ENCODE peak calls at places on chromosomes 1 and 21, in four cellular contexts. K, Y, E and A are unnamed samples.

GRCh38 chr1:44043176-44044070 is 12.2 kb upstream of the SLC6A9 start:
- DNase-seq in E (no peak), Y (no peak), K (no peak), A (no peak)

GRCh38 chr1:971751-972506 is 5.6 kb downstream of the PLEKHN1 start:
- DNase-seq in K (no peak), Y (no peak), E (no peak), A (no peak)

GRCh38 chr21:19275065-19275464 is 871.5 kb upstream of the TMPRSS15 start:
- DNase-seq in K (no peak), E (no peak), Y (no peak), A (no peak)

GRCh38 chr1:69203166-69203565 is 364.6 kb upstream of the LRRC7 start:
- DNase-seq in E (no peak), K (no peak), Y (no peak), A (no peak)

GRCh38 chr21:37478821-37479220 is 112.2 kb downstream of the DYRK1A start:
- DNase-seq in E (no peak), K (peak), Y (no peak), A (no peak)

GRCh38 chr1:21597754-21598153 is 71.4 kb downstream of the RAP1GAP start:
- DNase-seq in K (no peak), Y (no peak), E (no peak), A (no peak)

GRCh38 chr1:21629971-21630370 is 39.2 kb downstream of the RAP1GAP start:
- DNase-seq in Y (no peak), K (no peak), E (no peak), A (no peak)

GRCh38 chr1:218355269-218355668 is 10.1 kb downstream of the TGFB2 start:
- DNase-seq in E (no peak), Y (no peak), K (no peak), A (no peak)

GRCh38 chr1:112686417-112686816 is 12.0 kb downstream of the MOV10 start:
- DNase-seq in K (no peak), Y (peak), E (no peak), A (peak)

GRCh38 chr1:157157481-157158190 is 19.4 kb upstream of the ETV3 start:
- DNase-seq in Y (no peak), E (no peak), K (no peak), A (no peak)

GRCh38 chr1:197510691-197511378 is 242.8 kb downstream of the CRB1 start:
- DNase-seq in K (no peak), E (no peak), Y (no peak), A (no peak)

GRCh38 chr1:224042557-224043118 is 71.3 kb upstream of the FBXO28 start:
- DNase-seq in Y (no peak), K (no peak), E (no peak), A (no peak)

GRCh38 chr1:2933431-2934172 is 87.7 kb upstream of the ACTRT2 start:
- DNase-seq in Y (no peak), K (no peak), E (no peak), A (no peak)

GRCh38 chr1:18575620-18576019 is 55.0 kb upstream of the PAX7 start:
- DNase-seq in Y (peak), K (peak), E (no peak), A (peak)

GRCh38 chr1:195981448-195982139 is 626.6 kb downstream of the KCNT2 start:
- DNase-seq in Y (no peak), E (no peak), K (no peak), A (no peak)

GRCh38 chr1:27021347-27022031 is 8.8 kb upstream of the TENT5B start:
- DNase-seq in Y (no peak), K (no peak), E (no peak), A (no peak)

GRCh38 chr1:225746361-225747179 is 31.1 kb upstream of the SRP9 start:
- DNase-seq in Y (no peak), K (peak), E (no peak), A (no peak)

GRCh38 chr21:43294194-43294902 is 125.5 kb downstream of the CRYAA start:
- DNase-seq in E (no peak), K (no peak), Y (no peak), A (no peak)

GRCh38 chr1:207393610-207394009 is 60.5 kb upstream of the CR2 start:
- DNase-seq in E (no peak), Y (no peak), K (no peak), A (no peak)

GRCh38 chr1:172397221-172397620 is 23.3 kb upstream of the C1orf105 start:
- DNase-seq in K (no peak), Y (no peak), E (no peak), A (no peak)

GRCh38 chr1:98674075-98674781 is 12.7 kb downstream of the SNX7 start:
- DNase-seq in Y (no peak), E (no peak), K (no peak), A (no peak)

GRCh38 chr1:9589719-9590157 is 1.0 kb downstream of the TMEM201 start:
- DNase-seq in Y (no peak), K (no peak), E (no peak), A (no peak)

GRCh38 chr21:14603202-14603601 is 57.1 kb upstream of the SAMSN1 start:
- DNase-seq in E (no peak), K (no peak), Y (no peak), A (no peak)

GRCh38 chr1:1671365-1672119 is 12.7 kb upstream of the CDK11B start:
- DNase-seq in K (no peak), Y (no peak), E (no peak), A (peak)

GRCh38 chr1:7663451-7664146 is 107.5 kb upstream of the VAMP3 start:
- DNase-seq in E (no peak), K (no peak), Y (no peak), A (no peak)

GRCh38 chr1:92411511-92411910 is 75.2 kb downstream of the GFI1 start:
- DNase-seq in E (no peak), Y (peak), K (no peak), A (no peak)

GRCh38 chr1:93979718-93980319 is 70.6 kb upstream of the GCLM start:
- DNase-seq in E (no peak), K (peak), Y (no peak), A (no peak)

GRCh38 chr1:244319283-244320132 is 132.2 kb downstream of the ADSS2 start:
- DNase-seq in E (peak), K (no peak), Y (no peak), A (no peak)

GRCh38 chr1:201022824-201023516 is 544 bp downstream of the KIF21B start:
- DNase-seq in E (no peak), Y (no peak), K (no peak), A (peak)

GRCh38 chr1:114113801-114114750 is 39.6 kb downstream of the SYT6 start:
- DNase-seq in K (no peak), E (no peak), Y (peak), A (no peak)

GRCh38 chr21:41482321-41482720 is 25.6 kb downstream of the TMPRSS2 start:
- DNase-seq in E (no peak), Y (no peak), K (no peak), A (no peak)

GRCh38 chr21:42590431-42591131 is 62.8 kb upstream of the PDE9A start:
- DNase-seq in K (no peak), E (no peak), Y (no peak), A (no peak)

GRCh38 chr1:153613406-153613805 is 469 bp upstream of the S100A16 start:
- DNase-seq in Y (no peak), K (no peak), E (no peak), A (no peak)

GRCh38 chr1:106498238-106498637 is 558.2 kb upstream of the PRMT6 start:
- DNase-seq in Y (no peak), E (no peak), K (no peak), A (no peak)

GRCh38 chr1:222283147-222283768 is 264.6 kb downstream of the HHIPL2 start:
- DNase-seq in Y (no peak), K (no peak), E (no peak), A (no peak)

GRCh38 chr1:162928141-162928540 is 67.2 kb upstream of the CCDC190 start:
- DNase-seq in Y (no peak), E (no peak), K (no peak), A (peak)

GRCh38 chr1:172678990-172679772 is 20.3 kb downstream of the FASLG start:
- DNase-seq in E (no peak), K (no peak), Y (no peak), A (no peak)

GRCh38 chr1:2074944-2075740 is 24.9 kb downstream of the PRKCZ start:
- DNase-seq in K (no peak), E (no peak), Y (no peak), A (peak)

GRCh38 chr21:32728455-32729237 is 833 bp upstream of the SYNJ1 start:
- DNase-seq in E (no peak), K (no peak), Y (no peak), A (no peak)

GRCh38 chr21:32727728-32728454 is at the start of gene SYNJ1:
- DNase-seq in E (peak), K (peak), Y (peak), A (peak)

GRCh38 chr21:32732544-32732943 is 4.7 kb upstream of the SYNJ1 start:
- DNase-seq in Y (no peak), E (no peak), K (no peak), A (no peak)

GRCh38 chr21:32727478-32727727 is 410 bp downstream of the SYNJ1 start:
- DNase-seq in E (no peak), K (no peak), Y (no peak), A (no peak)

GRCh38 chr21:32726742-32727477 is 903 bp downstream of the SYNJ1 start:
- DNase-seq in Y (peak), E (no peak), K (no peak), A (peak)
- TF ChIP-seq ZBTB33 in Y (no peak), E (no peak), K (no peak), A (no peak)

DNA sequence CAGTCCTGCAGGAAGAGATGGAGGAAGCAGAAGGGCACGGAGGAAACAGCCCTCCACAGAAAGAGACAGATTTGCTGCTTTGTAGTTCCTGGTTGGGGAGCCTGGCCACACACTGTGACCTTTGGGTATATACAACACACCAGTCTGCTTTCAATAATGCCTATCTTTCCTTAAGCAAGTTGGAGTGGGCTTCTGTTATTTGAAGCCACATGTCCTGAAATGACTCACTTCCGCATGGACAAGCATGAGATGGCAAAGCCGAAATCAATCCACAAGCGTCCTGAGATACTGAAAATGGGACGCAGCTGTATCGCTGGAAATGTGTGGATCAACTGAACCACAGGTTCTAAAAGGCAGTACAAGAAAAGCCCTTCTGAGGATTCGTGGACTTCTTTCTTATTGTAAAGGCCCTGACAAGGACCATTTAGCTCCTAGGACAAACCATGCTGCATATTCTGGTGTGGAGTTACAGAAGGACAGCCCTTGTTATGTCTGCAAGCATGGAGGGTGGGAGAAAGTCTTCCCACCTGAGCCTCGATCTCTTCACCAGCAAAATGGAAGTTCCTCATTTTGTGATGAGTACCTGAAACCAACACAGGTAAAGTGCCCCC is 22.7 kb upstream of the FHAD1 start:
- DNase-seq in Y (no peak), E (no peak), K (no peak), A (no peak)
- TF ChIP-seq USF2 in Y (no peak), E (no peak), K (no peak), A (no peak)

GRCh38 chr1:194717941-194718340 is 1531.5 kb upstream of the B3GALT2 start:
- DNase-seq in Y (no peak), E (no peak), K (no peak), A (no peak)

GRCh38 chr1:194723067-194723466 is 1536.7 kb upstream of the B3GALT2 start:
- DNase-seq in K (no peak), E (no peak), Y (no peak), A (no peak)

DNA sequence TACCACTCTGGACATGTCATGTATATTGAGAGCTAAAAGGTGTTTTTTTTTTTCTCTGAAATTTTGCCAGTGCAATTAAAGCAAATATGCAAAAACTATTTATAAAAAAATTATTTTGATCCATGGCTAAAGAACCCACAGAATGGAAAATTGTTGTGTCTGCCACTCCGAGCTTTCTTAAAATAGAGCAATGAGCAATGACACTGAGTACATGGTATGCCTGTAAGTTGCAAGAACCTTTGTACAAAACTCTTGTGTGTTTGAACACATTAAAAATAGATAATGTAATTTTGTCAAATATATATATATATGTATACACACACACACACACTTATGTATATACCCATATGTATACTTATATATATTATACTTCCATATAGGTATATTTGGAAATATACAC is 1530.9 kb upstream of the B3GALT2 start:
- DNase-seq in E (no peak), K (no peak), Y (no peak), A (no peak)
- H3K4me3 ChIP-seq in E (no peak), K (no peak), Y (no peak), A (no peak)

DNA sequence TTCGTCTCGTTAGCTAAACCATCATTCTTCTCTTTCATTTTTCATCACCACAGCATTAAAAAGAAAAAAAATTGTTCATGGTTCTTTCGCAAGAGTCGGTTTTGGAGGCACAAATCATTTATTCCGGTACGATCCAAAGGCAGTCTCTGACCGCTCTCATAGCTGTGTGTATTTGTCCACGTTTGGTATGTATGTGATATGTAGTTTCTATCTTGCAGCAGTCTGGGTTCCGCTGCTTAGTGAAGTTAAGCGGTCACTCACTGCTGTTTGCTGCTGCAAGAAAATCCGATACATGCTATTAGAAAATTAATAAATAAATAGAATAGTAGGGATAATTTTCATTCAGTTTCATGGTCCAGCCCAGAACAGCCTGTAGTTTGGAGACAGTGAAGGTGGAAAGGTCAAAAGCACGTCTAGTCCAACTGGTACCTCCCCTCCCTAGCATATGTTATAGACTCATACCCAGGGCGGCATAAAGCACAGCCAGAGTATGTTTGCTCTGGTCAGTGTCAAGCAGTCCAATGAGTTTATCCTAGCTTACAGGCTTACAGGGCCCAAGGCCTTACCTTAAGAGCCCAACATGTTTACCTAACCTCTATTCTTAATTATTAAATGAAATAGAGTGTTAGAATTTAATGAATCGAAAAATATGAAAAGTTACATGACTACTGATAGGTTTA is 2.5 kb downstream of the FMN2 start:
- DNase-seq in Y (no peak), E (no peak), K (no peak), A (peak)
- TF ChIP-seq ZBTB33 in Y (no peak), E (no peak), K (no peak), A (no peak)

GRCh38 chr1:53048960-53049573 is 12.9 kb upstream of the PODN start:
- DNase-seq in K (no peak), Y (no peak), E (no peak), A (no peak)

GRCh38 chr1:53044926-53045325 is 17.1 kb upstream of the PODN start:
- DNase-seq in E (no peak), Y (no peak), K (no peak), A (no peak)

GRCh38 chr1:53047737-53048344 is 14.2 kb upstream of the PODN start:
- DNase-seq in K (peak), E (peak), Y (peak), A (no peak)

GRCh38 chr1:53048345-53048737 is 13.7 kb upstream of the PODN start:
- DNase-seq in Y (no peak), K (no peak), E (no peak), A (no peak)

GRCh38 chr1:53046930-53047329 is 15.1 kb upstream of the PODN start:
- DNase-seq in K (peak), Y (no peak), E (no peak), A (no peak)
- TF ChIP-seq USF2 in K (no peak), Y (no peak), E (no peak), A (no peak)

GRCh38 chr1:35882586-35882944 is 444 bp upstream of the AGO1 start:
- DNase-seq in E (no peak), K (no peak), Y (peak), A (no peak)
- H3K4me3 ChIP-seq in E (no peak), K (peak), Y (peak), A (no peak)

DNA sequence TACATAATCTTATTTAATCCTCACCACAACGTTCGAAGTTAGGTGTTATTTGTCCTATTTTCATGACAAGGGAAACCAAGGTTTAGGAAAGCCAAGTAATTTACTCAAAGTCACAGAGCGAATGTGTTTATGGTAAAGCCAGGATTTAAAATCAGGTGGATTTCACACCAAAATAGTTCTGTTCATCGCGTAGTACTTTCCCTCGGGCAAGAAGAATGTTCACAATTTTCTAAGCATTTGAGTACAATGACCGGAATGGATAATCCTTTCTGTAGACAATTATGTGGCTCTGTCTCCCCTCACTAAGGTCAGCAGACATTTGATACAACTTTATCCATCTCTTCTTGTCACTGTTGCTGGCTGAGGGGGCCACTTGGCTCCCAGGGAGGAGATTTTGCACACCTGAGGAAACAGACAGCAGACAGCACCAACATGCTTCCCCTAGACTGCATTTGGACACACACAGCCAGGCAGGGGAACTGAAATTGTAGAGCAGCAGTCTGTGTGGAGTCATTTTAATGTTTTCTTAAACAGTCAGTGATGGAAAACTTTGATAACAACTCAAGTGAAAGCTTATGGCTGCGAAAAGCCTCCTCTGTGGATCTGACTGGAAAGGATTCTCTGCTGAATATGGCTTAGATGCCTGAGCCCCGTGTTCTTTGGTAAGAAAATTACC is 204.3 kb downstream of the ST6GALNAC3 start:
- DNase-seq in Y (no peak), E (no peak), K (no peak), A (peak)
- TF ChIP-seq ZBTB33 in Y (no peak), E (no peak), K (no peak), A (no peak)